ENCODE peak calls at places on chromosomes 1 and 21, in six cellular contexts. G, J, D, Z, M and R are unnamed samples.
A peak's percentile ranks its signal among the peaks of the same experiment; 100 is the strongest.

GRCh38 chr1:40898434-40898900 is 36.3 kb upstream of the CITED4 start:
- DNase-seq in D (peak; percentile 56), G (peak; percentile 26), M (no peak), J (no peak), Z (no peak), R (no peak)

GRCh38 chr1:7538849-7539771 is 232.0 kb upstream of the VAMP3 start:
- DNase-seq in D (no peak), Z (no peak), M (peak; percentile 31), J (no peak), G (no peak), R (no peak)

GRCh38 chr1:59290173-59290954 is 6.5 kb upstream of the FGGY start:
- DNase-seq in J (no peak), G (no peak), D (no peak), Z (no peak), M (peak; percentile 91), R (no peak)

GRCh38 chr1:180157576-180158057 is 2.9 kb downstream of the QSOX1 start:
- DNase-seq in D (no peak), Z (no peak), J (no peak), M (no peak), G (no peak), R (peak; percentile 4)

GRCh38 chr1:154847891-154848290 is 22.2 kb downstream of the KCNN3 start:
- DNase-seq in J (no peak), D (no peak), M (no peak), Z (no peak), G (peak; percentile 30), R (no peak)

GRCh38 chr1:48870596-48870995 is 93.9 kb upstream of the BEND5 start:
- DNase-seq in J (no peak), G (peak; percentile 2), M (peak; percentile 88), Z (no peak), D (no peak), R (no peak)

GRCh38 chr1:91742848-91743292 is 143.1 kb downstream of the TGFBR3 start:
- DNase-seq in M (no peak), Z (no peak), J (no peak), D (no peak), G (no peak), R (peak; percentile 18)

GRCh38 chr1:215958836-215959235 is 391.7 kb downstream of the KCTD3 start:
- DNase-seq in Z (no peak), J (no peak), M (no peak), G (no peak), D (no peak), R (peak; percentile 28)

GRCh38 chr1:38719880-38720279 is 139.7 kb downstream of the RRAGC start:
- DNase-seq in G (no peak), J (no peak), M (no peak), D (no peak), Z (no peak), R (no peak)

GRCh38 chr1:212665241-212666115 is 34.2 kb downstream of the BATF3 start:
- DNase-seq in M (peak; percentile 88), G (peak; percentile 31), J (peak; percentile 83), Z (peak; percentile 65), D (peak; percentile 32), R (peak; percentile 92)

GRCh38 chr1:193558491-193559028 is 372.1 kb upstream of the B3GALT2 start:
- DNase-seq in Z (no peak), D (peak; percentile 65), J (peak; percentile 28), G (peak; percentile 89), M (no peak), R (no peak)

GRCh38 chr1:60169206-60169605 is 95.6 kb upstream of the C1orf87 start:
- DNase-seq in J (no peak), G (no peak), D (no peak), M (no peak), Z (no peak), R (peak; percentile 28)

GRCh38 chr1:53979712-53980450 is 33.7 kb downstream of the LRRC42 start:
- DNase-seq in M (no peak), Z (no peak), J (no peak), D (no peak), G (no peak), R (no peak)

GRCh38 chr1:53071167-53071865 is 9.3 kb downstream of the PODN start:
- DNase-seq in D (no peak), Z (no peak), J (no peak), M (no peak), G (no peak), R (no peak)

GRCh38 chr1:28914228-28915035 is at the start of gene EPB41:
- DNase-seq in G (peak; percentile 60), Z (peak; percentile 88), D (peak; percentile 48), M (peak; percentile 99), J (peak; percentile 91), R (peak; percentile 97)

GRCh38 chr1:109299087-109299983 is 7.5 kb downstream of the MYBPHL start:
- DNase-seq in J (no peak), Z (no peak), G (no peak), M (peak; percentile 48), D (peak; percentile 44), R (peak; percentile 89)

GRCh38 chr21:34844033-34844923 is 175.5 kb downstream of the CLIC6 start:
- DNase-seq in M (no peak), J (no peak), D (no peak), G (no peak), Z (no peak), R (no peak)

GRCh38 chr1:34900775-34901502 is 28.5 kb downstream of the DLGAP3 start:
- DNase-seq in J (no peak), M (no peak), D (no peak), Z (no peak), G (no peak), R (no peak)

GRCh38 chr1:47351305-47351704 is 17.7 kb downstream of the CMPK1 start:
- DNase-seq in J (no peak), D (no peak), G (no peak), Z (no peak), M (no peak), R (no peak)

GRCh38 chr1:212234431-212235298 is 50.5 kb upstream of the PPP2R5A start:
- DNase-seq in M (no peak), D (peak; percentile 93), Z (no peak), G (peak; percentile 82), J (peak; percentile 17), R (peak; percentile 93)

GRCh38 chr1:218439541-218440295 is 94.6 kb downstream of the TGFB2 start:
- DNase-seq in G (no peak), M (peak; percentile 51), J (no peak), Z (no peak), D (no peak), R (peak; percentile 21)

GRCh38 chr1:89518116-89518780 is 6.4 kb upstream of the LRRC8B start:
- DNase-seq in G (no peak), D (no peak), M (no peak), J (no peak), Z (no peak), R (no peak)